ENCODE peak calls at places on chromosome 4, in six cellular contexts. R is heart right ventricle, S is caudate nucleus, M is AG04450, T is spleen, A is Peyer's patch. J is an unnamed sample.

GRCh38 chr4:144754562-144755410 is 108.8 kb downstream of the HHIP start:
- DNase-seq in R (no peak), S (no peak), M (no peak), T (no peak), A (no peak), J (no peak)

GRCh38 chr4:82825425-82825824 is 26.8 kb upstream of the SCD5 start:
- DNase-seq in R (no peak), S (no peak), M (no peak), T (no peak), A (no peak), J (no peak)

GRCh38 chr4:167100120-167100519 is 134.2 kb downstream of the SPOCK3 start:
- DNase-seq in R (no peak), S (no peak), M (no peak), T (no peak), A (no peak), J (peak)

GRCh38 chr4:78870056-78870455 is 69.2 kb downstream of the PAQR3 start:
- DNase-seq in R (no peak), S (no peak), M (no peak), T (no peak), A (no peak), J (no peak)

GRCh38 chr4:154465085-154465484 is 26.5 kb downstream of the DCHS2 start:
- DNase-seq in R (no peak), S (no peak), M (no peak), T (no peak), A (no peak), J (no peak)

GRCh38 chr4:1830234-1830633 is 25.7 kb downstream of the LETM1 start:
- DNase-seq in R (no peak), S (no peak), M (no peak), T (no peak), A (no peak), J (no peak)

GRCh38 chr4:58113083-58113482 is 1002.9 kb upstream of the IGFBP7 start:
- DNase-seq in R (no peak), S (no peak), M (no peak), T (no peak), A (no peak), J (no peak)

GRCh38 chr4:150305995-150306394 is 227.8 kb downstream of the DCLK2 start:
- DNase-seq in R (no peak), S (no peak), M (no peak), T (no peak), A (no peak), J (no peak)

GRCh38 chr4:7737268-7737645 is 202.4 kb downstream of the AFAP1 start:
- DNase-seq in R (no peak), S (no peak), M (no peak), T (no peak), A (no peak), J (no peak)

GRCh38 chr4:176198316-176198903 is 3.0 kb upstream of the SPATA4 start:
- DNase-seq in R (no peak), S (no peak), M (no peak), T (no peak), A (no peak), J (no peak)

GRCh38 chr4:185395255-185395955 is at the start of gene LRP2BP:
- DNase-seq in R (no peak), S (no peak), M (no peak), T (no peak), A (no peak), J (no peak)

GRCh38 chr4:73614468-73614867 is 5.8 kb downstream of the RASSF6 start:
- DNase-seq in R (no peak), S (no peak), M (no peak), T (no peak), A (no peak), J (no peak)

GRCh38 chr4:56315041-56315440 is 72.2 kb downstream of the AASDH start:
- DNase-seq in R (no peak), S (no peak), M (no peak), T (no peak), A (no peak), J (no peak)

GRCh38 chr4:140571620-140572019 is 2.9 kb upstream of the UCP1 start:
- DNase-seq in R (no peak), S (no peak), M (no peak), T (no peak), A (no peak), J (no peak)

GRCh38 chr4:86089924-86090323 is 269.9 kb downstream of the MAPK10 start:
- DNase-seq in R (no peak), S (no peak), M (no peak), T (no peak), A (no peak), J (no peak)

GRCh38 chr4:83108101-83108861 is 6.2 kb downstream of the PLAC8 start:
- DNase-seq in R (no peak), S (no peak), M (no peak), T (no peak), A (no peak), J (no peak)

GRCh38 chr4:88062311-88062710 is 54.9 kb downstream of the PKD2 start:
- DNase-seq in R (no peak), S (no peak), M (no peak), T (no peak), A (no peak), J (no peak)

GRCh38 chr4:75107703-75108612 is 175.0 kb downstream of the PARM1 start:
- DNase-seq in R (no peak), S (no peak), M (no peak), T (no peak), A (no peak), J (no peak)

GRCh38 chr4:38788327-38788726 is 5.5 kb upstream of the TLR10 start:
- DNase-seq in R (no peak), S (no peak), M (no peak), T (no peak), A (no peak), J (no peak)

GRCh38 chr4:47858012-47858411 is 20.1 kb upstream of the CORIN start:
- DNase-seq in R (no peak), S (no peak), M (no peak), T (no peak), A (no peak), J (no peak)

GRCh38 chr4:47862297-47862696 is 24.4 kb upstream of the CORIN start:
- DNase-seq in R (no peak), S (no peak), M (peak), T (no peak), A (no peak), J (no peak)

GRCh38 chr4:47860305-47860704 is 22.4 kb upstream of the CORIN start:
- DNase-seq in R (no peak), S (no peak), M (no peak), T (no peak), A (no peak), J (no peak)

GRCh38 chr4:47863486-47863885 is 25.6 kb upstream of the CORIN start:
- DNase-seq in R (no peak), S (no peak), M (no peak), T (no peak), A (no peak), J (no peak)
- H3K27ac ChIP-seq in R (no peak), S (no peak), M (no peak), T (no peak), A (no peak), J (no peak)

GRCh38 chr4:108072300-108072699 is 82.6 kb downstream of the HADH start:
- DNase-seq in R (no peak), S (no peak), M (no peak), T (no peak), A (peak), J (no peak)
- H3K27ac ChIP-seq in R (no peak), S (no peak), M (no peak), T (peak), A (no peak), J (no peak)

DNA sequence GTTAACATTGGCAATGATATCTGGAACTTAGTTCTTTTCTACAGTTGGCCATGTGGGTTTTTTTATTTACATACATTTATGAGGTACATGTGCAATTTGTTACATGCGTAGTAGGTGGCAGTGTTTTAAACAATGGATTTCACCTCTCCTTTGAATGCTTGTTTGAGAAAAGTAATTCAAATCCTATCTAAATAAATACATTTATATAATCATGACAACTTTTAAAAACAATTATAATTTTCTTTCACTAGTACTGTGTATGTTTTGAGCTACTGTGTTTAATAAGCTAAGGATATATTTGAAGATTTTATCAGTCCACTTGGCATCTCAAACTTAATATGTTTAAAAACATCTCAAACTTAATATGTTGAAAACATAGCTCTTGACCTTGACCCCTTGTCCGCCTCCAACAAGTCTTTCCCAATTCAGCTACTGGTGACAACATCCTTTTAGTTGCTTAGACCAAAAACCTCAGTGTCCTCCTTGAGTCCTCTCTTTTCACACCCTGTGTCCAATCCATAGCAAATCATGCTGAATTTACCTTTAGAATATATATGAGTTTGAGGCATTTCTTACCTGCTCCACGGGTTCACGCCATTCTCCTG is 14.5 kb downstream of the GUCY1B1 start:
- DNase-seq in R (no peak), S (no peak), M (no peak), T (no peak), A (no peak), J (no peak)
- H3K27ac ChIP-seq in R (no peak), S (no peak), M (no peak), T (no peak), A (no peak), J (no peak)

GRCh38 chr4:2856266-2856665 is 12.6 kb downstream of the ADD1 start:
- DNase-seq in R (no peak), S (no peak), M (no peak), T (no peak), A (no peak), J (no peak)

GRCh38 chr4:2860391-2861348 is 17.0 kb downstream of the ADD1 start:
- DNase-seq in R (peak), S (no peak), M (no peak), T (no peak), A (no peak), J (no peak)

GRCh38 chr4:2859514-2859913 is 15.9 kb downstream of the ADD1 start:
- DNase-seq in R (no peak), S (no peak), M (no peak), T (no peak), A (no peak), J (no peak)

GRCh38 chr4:2857349-2857927 is 13.8 kb downstream of the ADD1 start:
- DNase-seq in R (no peak), S (no peak), M (no peak), T (no peak), A (no peak), J (no peak)

DNA sequence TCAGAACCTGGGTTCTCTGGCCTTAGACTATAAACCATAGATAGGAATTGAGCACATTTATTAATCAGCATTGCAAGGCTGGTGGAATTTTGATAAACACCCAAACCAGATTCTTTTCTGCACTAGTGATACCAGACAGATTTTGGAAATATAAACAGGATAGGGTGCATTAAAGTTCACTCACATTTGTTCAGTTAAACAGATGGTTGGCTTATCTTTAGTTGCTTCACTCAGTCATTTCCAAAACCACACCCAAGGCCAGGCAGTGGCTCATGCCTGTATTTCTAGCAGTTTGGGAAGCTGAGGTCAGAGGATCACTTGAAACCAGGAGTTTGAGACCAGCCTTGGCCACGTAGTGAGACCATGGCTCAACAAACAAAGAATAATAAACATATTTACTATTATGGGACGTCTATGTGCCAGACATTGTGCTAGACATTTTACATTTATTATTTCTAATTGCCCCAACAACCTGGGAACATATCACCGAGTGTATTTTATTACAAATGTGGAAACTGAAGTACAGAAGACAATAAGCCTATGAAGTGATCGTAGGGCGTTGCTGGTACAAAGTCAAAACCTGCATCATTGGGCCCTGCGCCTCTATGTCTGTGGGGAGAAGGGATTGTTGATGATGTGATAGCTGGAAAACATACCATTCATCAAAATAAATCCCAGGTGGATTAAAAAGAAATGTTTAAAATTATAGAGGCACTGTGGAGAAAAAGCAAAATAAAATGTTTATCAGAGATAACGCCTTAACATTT is 15.0 kb downstream of the ADD1 start:
- DNase-seq in R (no peak), S (no peak), M (no peak), T (no peak), A (no peak), J (no peak)
- H3K27ac ChIP-seq in R (peak), S (no peak), M (no peak), T (peak), A (peak), J (no peak)

GRCh38 chr4:26462874-26463273 is 27.4 kb downstream of the CCKAR start:
- DNase-seq in R (no peak), S (no peak), M (peak), T (no peak), A (no peak), J (no peak)

GRCh38 chr4:26457412-26457811 is 32.9 kb downstream of the CCKAR start:
- DNase-seq in R (no peak), S (no peak), M (no peak), T (no peak), A (no peak), J (no peak)

GRCh38 chr4:26459054-26459755 is 31.1 kb downstream of the CCKAR start:
- DNase-seq in R (no peak), S (no peak), M (peak), T (no peak), A (no peak), J (no peak)

GRCh38 chr4:26458104-26458503 is 32.2 kb downstream of the CCKAR start:
- DNase-seq in R (no peak), S (no peak), M (peak), T (no peak), A (no peak), J (no peak)

DNA sequence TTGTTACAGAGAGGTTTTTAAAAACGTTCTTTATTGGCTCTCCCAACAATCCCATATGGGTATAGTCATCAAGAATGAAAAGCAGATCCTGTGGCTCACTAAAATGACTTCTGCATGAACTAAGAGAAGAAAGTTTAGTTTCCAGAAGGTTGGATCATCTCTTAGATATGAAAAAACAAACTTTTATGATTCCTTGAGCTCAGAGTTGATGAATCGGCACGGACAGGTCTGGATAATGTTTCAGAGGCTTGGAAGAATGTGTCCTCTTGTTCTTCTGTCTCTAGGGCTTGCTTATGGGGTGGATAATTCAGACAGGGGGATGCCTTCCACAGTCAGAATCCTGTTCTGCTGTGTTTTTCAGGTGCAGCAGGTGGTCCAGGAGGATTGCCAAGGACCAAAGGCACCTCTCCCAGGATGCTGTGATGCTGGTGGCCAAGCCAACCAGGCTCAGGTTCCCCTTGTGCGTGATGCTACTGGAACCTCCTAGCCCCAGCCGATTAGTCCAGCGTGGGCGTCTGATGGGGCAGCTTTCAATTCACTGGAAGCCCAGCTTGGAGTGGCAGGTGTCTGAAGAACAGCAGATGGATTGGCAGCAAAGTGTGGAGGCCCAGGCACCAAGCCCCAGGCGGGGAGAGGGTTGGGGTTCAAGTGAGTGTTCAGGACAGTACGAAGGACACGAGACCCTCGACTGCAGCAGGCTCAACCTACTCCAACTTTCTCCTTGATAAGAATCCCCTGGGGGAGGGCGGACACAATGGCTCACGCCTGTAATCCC is 30.3 kb downstream of the CCKAR start:
- DNase-seq in R (no peak), S (no peak), M (peak), T (no peak), A (no peak), J (no peak)
- H3K27ac ChIP-seq in R (no peak), S (no peak), M (peak), T (no peak), A (no peak), J (no peak)